ENCODE peak calls at places on chromosomes 1 and 21, in eight cellular contexts. J is ovary, P is GM23338, M is uterus, F is mucosa of descending colon, K is tibial artery, R is psoas muscle, U is esophagus squamous epithelium. Q is an unnamed sample. For H3K4me1 and H3K36me3, the result is how much of the 10 kb centered on the place peaks cover.

GRCh38 chr1:10687782-10688408 is 108.6 kb downstream of the CASZ1 start:
- DNase-seq in J (no peak), P (no peak), M (no peak), F (no peak), K (peak), R (no peak), U (no peak), Q (no peak)

GRCh38 chr1:78839704-78840277 is 166.7 kb downstream of the ADGRL4 start:
- DNase-seq in J (no peak), P (peak), M (no peak), F (no peak), K (peak), R (no peak), U (no peak), Q (peak)

GRCh38 chr1:6268431-6268830 is 7.5 kb upstream of the GPR153 start:
- DNase-seq in J (no peak), P (peak), M (no peak), F (no peak), K (no peak), R (no peak), U (no peak), Q (no peak)

GRCh38 chr1:235018161-235018560 is 110.5 kb downstream of the TOMM20 start:
- DNase-seq in J (no peak), P (no peak), M (peak), F (no peak), K (no peak), R (peak), U (no peak), Q (peak)

GRCh38 chr1:198176179-198176578 is 19.4 kb downstream of the NEK7 start:
- DNase-seq in J (no peak), P (no peak), M (no peak), F (no peak), K (no peak), R (no peak), U (no peak), Q (no peak)

GRCh38 chr1:109927908-109928307 is 17.3 kb downstream of the CSF1 start:
- DNase-seq in J (peak), P (no peak), M (peak), F (peak), K (peak), R (peak), U (no peak), Q (no peak)

GRCh38 chr1:161267332-161267731 is 8.8 kb downstream of the PCP4L1 start:
- DNase-seq in J (peak), P (no peak), M (no peak), F (no peak), K (no peak), R (no peak), U (no peak), Q (peak)

GRCh38 chr1:28553229-28553930 is 495 bp downstream of the TRNAU1AP start:
- DNase-seq in J (peak), P (peak), M (no peak), F (peak), K (peak), R (peak), U (no peak), Q (peak)

GRCh38 chr21:37146320-37147225 is 73.5 kb downstream of the TTC3 start:
- DNase-seq in J (no peak), P (no peak), M (no peak), F (no peak), K (no peak), R (no peak), U (no peak), Q (no peak)

GRCh38 chr1:47431534-47431933 is 6.3 kb upstream of the FOXD2 start:
- DNase-seq in J (no peak), P (peak), M (no peak), F (no peak), K (no peak), R (no peak), U (no peak), Q (peak)

GRCh38 chr1:27528701-27529637 is 39.0 kb upstream of the WASF2 start:
- DNase-seq in J (peak), P (peak), M (peak), F (peak), K (peak), R (peak), U (no peak), Q (peak)

GRCh38 chr1:10724052-10724494 is 72.4 kb downstream of the CASZ1 start:
- DNase-seq in J (no peak), P (no peak), M (peak), F (peak), K (no peak), R (peak), U (no peak), Q (peak)

GRCh38 chr1:209899948-209900347 is 38.1 kb upstream of the SYT14 start:
- DNase-seq in J (no peak), P (peak), M (no peak), F (no peak), K (no peak), R (no peak), U (no peak), Q (peak)

GRCh38 chr1:161502181-161502580 is 3.1 kb upstream of the FCGR2A start:
- DNase-seq in J (no peak), P (no peak), M (no peak), F (no peak), K (no peak), R (no peak), U (no peak), Q (no peak)

GRCh38 chr21:35215870-35216269 is 166.8 kb upstream of the RUNX1 start:
- DNase-seq in J (no peak), P (no peak), M (no peak), F (no peak), K (no peak), R (no peak), U (no peak), Q (no peak)
- H3K4me1 ChIP-seq in J (under half), P (under half), M (under half), F (under half), K (under half), R (under half), U (under half), Q (under half)

GRCh38 chr1:189779034-189779433 is 698.6 kb downstream of the BRINP3 start:
- DNase-seq in J (no peak), P (no peak), M (no peak), F (no peak), K (no peak), R (no peak), U (no peak), Q (no peak)
- H3K36me3 ChIP-seq in J (under half), P (under half), M (under half), F (under half), K (under half), R (under half), U (under half), Q (under half)

DNA sequence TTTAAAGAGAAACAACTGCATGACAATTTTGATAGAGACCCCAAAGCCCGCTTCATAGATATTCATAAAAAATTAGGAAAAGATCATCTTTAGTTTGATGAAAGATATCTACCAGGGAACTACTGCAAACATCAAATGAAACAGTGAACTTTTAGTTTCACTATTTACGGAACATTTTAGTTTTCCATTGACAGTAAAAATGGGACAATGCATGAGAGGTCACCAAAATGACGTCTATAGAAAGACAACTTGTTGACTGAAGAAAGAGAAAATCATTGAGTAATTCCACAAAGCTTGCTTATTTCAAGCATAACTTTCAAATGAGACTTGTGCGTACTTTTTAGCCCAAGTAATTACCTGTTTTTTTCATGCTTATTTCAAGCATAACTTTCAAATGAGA is 411.4 kb downstream of the HLX start:
- DNase-seq in J (no peak), P (no peak), M (no peak), F (no peak), K (no peak), R (no peak), U (no peak), Q (no peak)
- H3K4me3 ChIP-seq in J (no peak), P (no peak), M (no peak), F (no peak), K (no peak), R (no peak), U (no peak), Q (no peak)

DNA sequence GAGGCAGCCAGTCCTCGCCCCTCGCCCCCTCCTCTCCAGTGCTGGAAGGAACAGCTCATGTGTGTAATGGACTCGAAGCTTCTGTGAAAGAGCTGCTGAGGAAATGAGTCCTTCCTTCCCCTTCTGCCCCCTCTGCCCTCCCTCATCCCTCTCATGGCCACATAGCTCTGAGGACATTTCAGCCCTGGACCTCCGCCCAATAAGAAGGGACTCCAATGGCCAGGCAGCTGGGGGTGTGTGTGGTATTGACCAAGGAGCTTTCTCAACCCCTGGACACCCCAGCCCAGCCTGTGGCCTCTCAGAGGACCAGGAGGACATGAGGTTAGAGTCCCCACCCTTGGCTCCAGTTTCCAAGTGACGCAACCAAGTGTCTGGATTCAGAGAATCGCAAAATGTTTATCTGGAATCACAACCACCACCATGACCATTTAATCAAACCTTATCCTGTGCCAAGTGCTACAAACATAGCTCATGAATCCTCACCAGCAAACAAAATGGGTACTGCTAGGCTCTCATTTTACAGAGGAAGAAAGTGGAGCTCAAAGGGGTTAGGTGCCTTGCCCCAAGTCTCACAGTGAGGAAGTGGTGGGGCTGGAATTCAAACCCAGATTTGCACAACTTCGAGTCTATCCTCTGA is 47.8 kb upstream of the ECE1 start:
- DNase-seq in J (peak), P (no peak), M (peak), F (peak), K (peak), R (peak), U (no peak), Q (no peak)
- H3K4me1 ChIP-seq in J (half or more), P (under half), M (under half), F (half or more), K (half or more), R (half or more), U (half or more), Q (half or more)

GRCh38 chr1:103538226-103538625 is 12.7 kb downstream of the RNPC3 start:
- DNase-seq in J (no peak), P (no peak), M (no peak), F (no peak), K (no peak), R (no peak), U (no peak), Q (no peak)
- H3K36me3 ChIP-seq in J (under half), P (under half), M (under half), F (under half), K (half or more), R (under half), U (under half), Q (half or more)

GRCh38 chr1:151058682-151059341 is 610 bp downstream of the CDC42SE1 start:
- DNase-seq in J (peak), P (peak), M (peak), F (peak), K (no peak), R (no peak), U (no peak), Q (no peak)

GRCh38 chr1:151056149-151056548 is 3.3 kb downstream of the CDC42SE1 start:
- DNase-seq in J (no peak), P (no peak), M (no peak), F (no peak), K (no peak), R (no peak), U (no peak), Q (no peak)

GRCh38 chr1:151055581-151055980 is 3.8 kb downstream of the CDC42SE1 start:
- DNase-seq in J (no peak), P (no peak), M (no peak), F (no peak), K (no peak), R (no peak), U (no peak), Q (no peak)

GRCh38 chr1:151054971-151055547 is 4.4 kb downstream of the CDC42SE1 start:
- DNase-seq in J (no peak), P (no peak), M (no peak), F (no peak), K (no peak), R (no peak), U (no peak), Q (no peak)

DNA sequence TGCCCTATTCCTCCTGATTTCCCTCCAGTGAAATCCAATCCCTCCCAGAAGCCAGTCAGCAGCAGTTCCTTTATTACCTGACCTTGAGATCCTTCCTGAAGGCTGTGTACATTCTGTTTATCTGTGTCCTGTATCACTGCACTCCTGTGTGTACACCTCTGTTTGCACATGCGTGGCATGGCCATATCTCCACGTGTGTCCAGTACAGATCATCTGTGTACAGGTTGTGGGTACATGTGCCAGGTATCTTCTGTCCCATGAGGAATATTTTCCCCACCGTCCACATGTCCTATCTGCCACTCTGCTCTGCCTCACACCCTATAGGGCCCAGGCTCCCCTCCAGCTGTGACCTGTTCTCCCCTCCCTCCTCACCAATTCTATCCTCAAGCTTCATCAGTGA is 2.8 kb downstream of the CDC42SE1 start:
- DNase-seq in J (no peak), P (no peak), M (no peak), F (peak), K (no peak), R (no peak), U (no peak), Q (no peak)
- H3K4me3 ChIP-seq in J (no peak), P (no peak), M (no peak), F (no peak), K (peak), R (peak), U (peak), Q (peak)

DNA sequence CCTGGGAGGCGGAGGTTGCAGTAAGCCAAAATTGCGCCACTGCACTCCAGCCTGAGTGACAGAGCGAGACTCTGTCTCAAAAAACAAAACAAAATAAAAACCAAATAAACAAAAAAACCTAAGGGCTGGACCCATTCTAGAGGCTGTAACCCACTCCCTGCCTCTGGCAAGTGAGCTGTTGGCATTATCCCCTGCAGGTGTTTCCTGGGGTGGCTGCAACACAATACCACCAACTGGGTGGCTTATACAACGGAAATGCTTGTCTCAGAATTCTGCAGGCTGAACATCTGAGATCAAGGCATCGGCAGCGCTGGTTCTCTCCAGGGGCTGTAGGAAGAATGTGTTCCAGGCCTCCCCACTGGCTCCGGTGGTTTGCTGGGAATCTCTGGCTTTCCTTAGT is 15.2 kb downstream of the LRRC38 start:
- DNase-seq in J (no peak), P (peak), M (no peak), F (no peak), K (no peak), R (no peak), U (no peak), Q (no peak)
- H3K4me1 ChIP-seq in J (under half), P (under half), M (under half), F (under half), K (under half), R (under half), U (under half), Q (under half)

GRCh38 chr1:82503805-82504204 is 703.1 kb downstream of the ADGRL2 start:
- DNase-seq in J (no peak), P (no peak), M (no peak), F (no peak), K (no peak), R (no peak), U (no peak), Q (no peak)

GRCh38 chr1:82510431-82510830 is 709.7 kb downstream of the ADGRL2 start:
- DNase-seq in J (no peak), P (no peak), M (no peak), F (no peak), K (no peak), R (no peak), U (no peak), Q (no peak)

DNA sequence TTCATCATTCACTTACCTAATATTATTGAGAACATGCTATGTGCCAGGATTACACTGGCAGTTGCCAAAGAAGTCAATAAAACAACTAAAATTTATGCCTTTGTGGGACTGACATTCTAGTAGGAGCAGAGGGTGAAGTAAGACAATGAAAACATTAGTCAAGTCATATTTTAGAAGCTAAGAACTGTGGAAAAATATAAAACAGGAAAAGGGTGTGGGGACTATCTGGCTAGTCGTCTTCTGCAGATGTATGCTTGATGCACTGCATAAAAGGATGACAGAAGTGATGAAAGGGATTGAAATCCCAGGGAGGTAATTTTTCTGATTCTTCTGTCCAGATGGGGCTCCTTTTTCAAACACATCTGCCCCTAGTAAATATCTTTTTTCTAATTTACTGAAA is 706.2 kb downstream of the ADGRL2 start:
- DNase-seq in J (no peak), P (no peak), M (no peak), F (no peak), K (no peak), R (no peak), U (no peak), Q (no peak)
- H3K36me3 ChIP-seq in J (under half), P (under half), M (under half), F (under half), K (under half), R (under half), U (under half), Q (under half)

DNA sequence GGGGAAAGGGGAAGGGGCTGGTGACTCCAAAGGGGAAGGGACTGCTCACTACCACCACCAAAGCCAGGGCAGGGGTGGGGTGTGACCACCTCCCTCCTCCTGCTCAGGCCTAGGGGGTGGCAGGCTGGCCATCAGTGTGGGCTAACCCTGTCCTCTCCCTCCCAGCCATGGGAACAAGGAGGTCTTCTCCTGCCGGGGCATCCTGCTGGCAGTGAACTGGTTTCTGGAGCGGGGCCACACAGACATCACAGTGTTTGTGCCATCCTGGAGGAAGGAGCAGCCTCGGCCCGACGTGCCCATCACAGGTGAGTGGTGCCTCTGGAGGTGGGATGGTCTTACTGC is 5.7 kb downstream of the ZC3H12A start:
- DNase-seq in J (peak), P (no peak), M (no peak), F (no peak), K (no peak), R (peak), U (no peak), Q (peak)
- H3K4me3 ChIP-seq in J (no peak), P (no peak), M (peak), F (no peak), K (peak), R (peak), U (peak), Q (peak)

DNA sequence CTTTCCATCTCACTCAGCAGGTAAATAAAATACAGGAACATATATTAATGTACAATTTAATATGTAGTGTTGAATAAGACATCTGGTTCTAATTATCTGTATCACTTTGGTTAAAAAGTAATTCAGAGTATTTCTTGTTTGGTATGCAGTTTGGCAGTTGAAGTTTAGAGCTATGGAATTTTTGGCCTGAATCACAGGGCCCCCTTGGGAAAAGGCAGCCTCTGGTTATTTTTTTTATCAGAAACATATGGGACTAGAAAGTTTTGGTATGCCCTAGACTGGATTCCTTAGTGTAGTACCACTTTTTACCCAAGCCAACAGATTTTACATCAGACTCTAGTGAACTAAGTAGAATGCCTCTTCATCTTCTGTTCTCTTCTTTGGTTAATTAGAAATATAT is 26.4 kb downstream of the CNST start:
- DNase-seq in J (no peak), P (no peak), M (no peak), F (no peak), K (no peak), R (no peak), U (no peak), Q (peak)
- H3K4me1 ChIP-seq in J (under half), P (under half), M (under half), F (under half), K (under half), R (under half), U (under half), Q (half or more)